ENCODE peak calls at places on chromosomes 6 and 20, in four cellular contexts. L is thyroid gland, A is Panc1, Y is neuronal stem cell. M is an unnamed sample. For H3K4me1, the result is how much of the 10 kb centered on the place peaks cover.

GRCh38 chr6:83167726-83168278 is 25.3 kb downstream of the PGM3 start:
- DNase-seq in Y (no peak), A (no peak), L (no peak), M (no peak)

GRCh38 chr6:125421853-125422252 is 120.1 kb upstream of the HDDC2 start:
- DNase-seq in Y (peak), L (peak), A (no peak), M (no peak)

GRCh38 chr20:3080939-3081388 is 3.6 kb downstream of the AVP start:
- DNase-seq in A (no peak), L (peak), Y (no peak), M (no peak)

GRCh38 chr6:111900731-111901130 is 27.5 kb upstream of the FYN start:
- DNase-seq in L (no peak), Y (no peak), A (no peak), M (no peak)

GRCh38 chr6:125004198-125004597 is 42.0 kb downstream of the RNF217 start:
- DNase-seq in L (peak), A (no peak), Y (no peak), M (no peak)

GRCh38 chr20:6704132-6704861 is 63.2 kb upstream of the BMP2 start:
- DNase-seq in L (no peak), A (no peak), Y (no peak), M (no peak)

GRCh38 chr20:52349806-52350205 is 158.2 kb upstream of the ZFP64 start:
- DNase-seq in A (no peak), L (peak), Y (no peak), M (no peak)

GRCh38 chr20:43463133-43463863 is 5.6 kb downstream of the SRSF6 start:
- DNase-seq in Y (no peak), L (no peak), A (no peak), M (no peak)

GRCh38 chr6:107767637-107768036 is 56.5 kb downstream of the SCML4 start:
- DNase-seq in Y (no peak), L (no peak), A (no peak), M (no peak)

GRCh38 chr20:51987812-51988211 is 185.5 kb upstream of the SALL4 start:
- DNase-seq in Y (no peak), A (no peak), L (no peak), M (no peak)

GRCh38 chr6:21726676-21727075 is 133.1 kb downstream of the SOX4 start:
- DNase-seq in L (no peak), Y (no peak), A (no peak), M (no peak)

GRCh38 chr6:31079656-31080261 is 32.6 kb downstream of the C6orf15 start:
- DNase-seq in A (no peak), L (peak), Y (peak), M (peak)

GRCh38 chr6:4348462-4349112 is 213.2 kb upstream of the ECI2 start:
- DNase-seq in L (no peak), A (no peak), Y (no peak), M (no peak)

GRCh38 chr20:57678340-57678739 is 31.5 kb downstream of the PMEPA1 start:
- DNase-seq in L (no peak), Y (no peak), A (no peak), M (no peak)
- H3K4me1 ChIP-seq in L (under half), Y (under half), A (under half), M (under half)

GRCh38 chr20:977021-977420 is 25.1 kb downstream of the RSPO4 start:
- DNase-seq in L (peak), Y (no peak), A (no peak), M (no peak)

GRCh38 chr20:972256-972655 is 29.9 kb downstream of the RSPO4 start:
- DNase-seq in Y (no peak), A (no peak), L (no peak), M (no peak)

GRCh38 chr20:973785-974194 is 28.3 kb downstream of the RSPO4 start:
- DNase-seq in Y (no peak), A (peak), L (peak), M (no peak)

GRCh38 chr20:976033-976432 is 26.1 kb downstream of the RSPO4 start:
- DNase-seq in L (no peak), Y (no peak), A (no peak), M (no peak)
- H3K4me1 ChIP-seq in L (under half), Y (under half), A (under half), M (under half)

GRCh38 chr6:116611020-116611419 is 5.3 kb upstream of the RSPH4A start:
- DNase-seq in A (no peak), Y (peak), L (no peak), M (no peak)

GRCh38 chr6:116605935-116606334 is 10.3 kb upstream of the RSPH4A start:
- DNase-seq in L (no peak), Y (no peak), A (no peak), M (no peak)
- H3K4me1 ChIP-seq in L (under half), Y (under half), A (under half), M (under half)

GRCh38 chr6:39225946-39226437 is 3.3 kb downstream of the KCNK5 start:
- DNase-seq in L (no peak), A (no peak), Y (no peak), M (peak)
- H3K4me1 ChIP-seq in L (half or more), A (under half), Y (under half), M (under half)

GRCh38 chr20:50146732-50147662 is 6.5 kb downstream of the PEDS1 start:
- DNase-seq in L (no peak), A (no peak), Y (no peak), M (peak)
- H3K4me1 ChIP-seq in L (under half), A (half or more), Y (under half), M (under half)

GRCh38 chr6:110816677-110817076 is 1.4 kb upstream of the CDK19 start:
- DNase-seq in Y (no peak), L (no peak), A (no peak), M (no peak)

GRCh38 chr6:110814488-110815259 is 595 bp downstream of the CDK19 start:
- DNase-seq in A (no peak), L (peak), Y (peak), M (peak)

GRCh38 chr6:110813813-110814487 is 1.3 kb downstream of the CDK19 start:
- DNase-seq in L (no peak), A (no peak), Y (peak), M (no peak)

GRCh38 chr6:110816110-110816409 is 791 bp upstream of the CDK19 start:
- DNase-seq in Y (no peak), L (no peak), A (no peak), M (no peak)

DNA sequence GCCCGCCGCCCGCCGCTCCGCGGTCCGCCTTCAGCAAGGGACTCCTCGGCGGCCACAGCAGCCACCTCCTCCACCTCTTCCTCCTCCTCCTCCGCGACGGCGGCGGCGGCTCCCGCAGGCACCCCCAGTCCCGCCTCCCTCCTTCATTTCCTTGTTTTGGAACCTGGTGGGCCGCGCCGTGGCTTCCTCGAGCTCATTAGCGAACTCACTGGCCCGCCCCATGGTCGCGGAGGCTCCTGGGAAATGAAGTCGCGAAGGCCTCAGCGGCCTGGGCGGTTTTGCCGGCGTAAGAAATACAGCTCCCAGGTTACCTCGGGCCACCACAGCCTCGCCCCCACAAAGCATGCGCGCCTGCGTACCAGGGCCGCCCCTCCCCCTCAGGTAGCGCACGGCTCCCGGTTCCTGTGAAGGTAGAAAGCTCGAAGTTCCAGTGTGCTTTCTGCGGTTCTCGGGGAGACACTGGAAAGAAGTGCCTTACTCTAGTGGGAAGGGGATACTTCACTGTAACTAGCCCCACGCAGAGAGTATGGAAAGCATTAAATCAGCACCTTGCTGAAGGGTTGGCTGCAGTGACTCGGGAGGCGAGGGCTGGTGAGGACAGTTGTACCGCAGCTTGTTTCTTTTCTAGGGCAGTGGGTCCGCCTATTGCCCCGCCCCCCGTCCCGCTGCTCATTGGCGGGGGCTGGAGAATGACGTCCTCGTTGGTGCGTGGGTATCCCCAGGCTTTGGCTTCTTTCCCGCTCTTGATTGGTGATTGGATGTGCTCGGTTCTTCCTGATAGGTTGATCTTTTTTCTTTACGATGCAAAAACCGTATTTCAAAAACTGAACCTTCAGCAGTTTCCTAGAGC is at the start of gene CDK19:
- DNase-seq in L (peak), A (peak), Y (peak), M (peak)
- H3K4me1 ChIP-seq in L (under half), A (under half), Y (under half), M (under half)

GRCh38 chr20:24577271-24577909 is 108.0 kb downstream of the SYNDIG1 start:
- DNase-seq in L (no peak), A (no peak), Y (no peak), M (no peak)
- H3K4me1 ChIP-seq in L (under half), A (under half), Y (under half), M (under half)

GRCh38 chr20:17673082-17673481 is 9.0 kb downstream of the RRBP1 start:
- DNase-seq in L (no peak), Y (no peak), A (no peak), M (no peak)

GRCh38 chr20:17675519-17676377 is 6.3 kb downstream of the RRBP1 start:
- DNase-seq in L (no peak), A (no peak), Y (no peak), M (no peak)

GRCh38 chr20:17676942-17677341 is 5.1 kb downstream of the RRBP1 start:
- DNase-seq in L (no peak), Y (no peak), A (no peak), M (no peak)

GRCh38 chr20:17676378-17676759 is 5.7 kb downstream of the RRBP1 start:
- DNase-seq in Y (no peak), A (no peak), L (no peak), M (no peak)

DNA sequence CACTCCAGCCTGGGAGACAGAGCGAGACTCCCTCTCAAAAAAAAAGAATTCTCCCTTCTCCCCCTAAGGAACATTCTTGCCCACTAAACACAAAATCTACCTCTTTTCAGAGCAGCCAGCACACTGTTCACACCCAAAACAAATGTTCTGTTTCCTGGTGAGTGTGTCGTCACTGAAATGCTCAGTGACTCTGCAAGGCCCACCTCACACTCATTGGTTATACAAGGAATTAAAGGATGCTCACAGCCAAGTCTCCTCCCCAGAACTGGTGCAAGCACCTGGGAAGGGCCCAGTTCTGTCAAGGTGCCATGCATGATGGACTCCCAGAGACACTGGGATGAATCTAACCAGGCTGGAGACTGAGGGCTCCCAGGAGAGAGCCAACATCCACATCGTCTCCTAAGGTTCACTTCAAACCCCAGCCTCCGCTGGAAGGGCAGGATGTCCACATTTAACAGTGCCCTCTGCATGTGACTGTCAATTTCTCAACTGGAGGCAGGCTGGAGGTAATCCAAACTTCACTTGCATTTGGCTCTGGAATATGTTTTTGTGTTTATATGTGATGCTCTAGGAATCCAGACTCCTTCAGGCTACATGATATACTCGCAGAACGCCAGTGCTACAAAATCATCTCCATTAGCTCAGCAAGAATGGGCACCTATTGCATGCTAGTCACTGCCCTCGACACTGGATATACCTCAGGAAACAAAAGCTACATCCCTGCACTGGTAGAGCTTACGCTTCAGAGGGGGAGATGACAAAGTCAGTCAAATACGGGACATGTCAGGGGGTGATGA is 7.1 kb downstream of the RRBP1 start:
- DNase-seq in Y (no peak), A (no peak), L (peak), M (no peak)
- H3K4me1 ChIP-seq in Y (under half), A (under half), L (half or more), M (under half)

GRCh38 chr6:11278207-11278559 is 45.7 kb upstream of the NEDD9 start:
- DNase-seq in A (no peak), L (no peak), Y (no peak), M (no peak)
- H3K4me1 ChIP-seq in A (under half), L (under half), Y (under half), M (under half)

GRCh38 chr6:33317668-33318425 is at the start of gene ZBTB22:
- DNase-seq in A (peak), L (peak), Y (peak), M (peak)

GRCh38 chr6:33315753-33316602 is 1.6 kb downstream of the ZBTB22 start:
- DNase-seq in L (no peak), A (no peak), Y (no peak), M (no peak)

GRCh38 chr6:33317418-33317667 is 201 bp downstream of the ZBTB22 start:
- DNase-seq in L (no peak), Y (no peak), A (no peak), M (no peak)

GRCh38 chr6:33314943-33315752 is 1.3 kb upstream of the TAPBP start:
- DNase-seq in Y (no peak), L (peak), A (no peak), M (no peak)

GRCh38 chr6:33316603-33317417 is 734 bp downstream of the ZBTB22 start:
- DNase-seq in Y (no peak), L (no peak), A (no peak), M (no peak)
- H3K4me1 ChIP-seq in Y (under half), L (under half), A (half or more), M (half or more)

M was measured in CD8-positive, alpha-beta memory T cell.